ENCODE peak calls at places on chromosome 15, in eight cellular contexts. S is activated CD4-positive, alpha-beta T cell treated with anti-CD3 and anti-CD28 coated beads, Interleukin-2, amount 50 U/mL, for 24 hours; Z is small intestine; D is NAMALWA; W is NCI-H2107; B is effector memory CD8-positive, alpha-beta T cell; F is NCI-H510A treated with DMSO at 0.1 percent for 48 hours; L is NCI-H1092 treated with DMSO at 0.1 percent for 48 hours. C is an unnamed sample.
A peak's percentile ranks its signal among the peaks of the same experiment; 100 is the strongest.

GRCh38 chr15:85623648-85624047 is 171.1 kb downstream of the KLHL25 start:
- DNase-seq in D (no peak), Z (no peak), B (no peak), L (no peak), W (no peak), S (no peak), F (no peak), C (no peak)

GRCh38 chr15:53962646-53963561 is 15.3 kb upstream of the UNC13C start:
- DNase-seq in S (no peak), D (peak; percentile 53), Z (peak; percentile 24), W (no peak), L (peak; percentile 24), B (no peak), F (peak; percentile 24), C (no peak)

GRCh38 chr15:85555875-85556617 is 175.6 kb downstream of the AKAP13 start:
- DNase-seq in F (no peak), Z (no peak), L (no peak), S (no peak), B (no peak), D (no peak), W (no peak), C (no peak)

GRCh38 chr15:63974036-63974435 is 72.2 kb downstream of the DAPK2 start:
- DNase-seq in F (no peak), Z (no peak), D (no peak), B (no peak), S (no peak), W (no peak), L (no peak), C (no peak)

GRCh38 chr15:89494006-89494405 is 2.4 kb downstream of the RHCG start:
- DNase-seq in S (no peak), D (no peak), B (no peak), F (no peak), W (no peak), Z (no peak), L (no peak), C (no peak)

GRCh38 chr15:62404194-62404985 is 239.3 kb upstream of the C2CD4B start:
- DNase-seq in S (no peak), L (peak; percentile 0), F (peak; percentile 13), Z (no peak), D (no peak), W (no peak), B (no peak), C (peak; percentile 69)

GRCh38 chr15:79981861-79982455 is 11.0 kb upstream of the BCL2A1 start:
- DNase-seq in W (no peak), Z (no peak), B (no peak), D (no peak), F (no peak), L (no peak), S (no peak), C (no peak)

GRCh38 chr15:96334705-96335428 is 4.4 kb downstream of the NR2F2 start:
- DNase-seq in W (no peak), Z (no peak), B (no peak), S (no peak), F (no peak), D (no peak), L (no peak), C (no peak)

GRCh38 chr15:40847225-40847961 is 3.5 kb downstream of the SPINT1 start:
- DNase-seq in W (peak; percentile 11), D (peak; percentile 69), F (peak; percentile 81), L (no peak), S (no peak), B (no peak), Z (peak; percentile 100), C (no peak)

GRCh38 chr15:72139667-72140066 is 21.5 kb downstream of the SENP8 start:
- DNase-seq in S (no peak), L (no peak), B (no peak), W (no peak), D (no peak), Z (no peak), F (no peak), C (no peak)

GRCh38 chr15:49135893-49136292 is 19.5 kb downstream of the COPS2 start:
- DNase-seq in L (no peak), D (no peak), F (no peak), S (no peak), B (no peak), Z (no peak), W (no peak), C (no peak)

GRCh38 chr15:80367094-80367493 is 37.1 kb upstream of the ARNT2 start:
- DNase-seq in F (no peak), Z (no peak), D (peak; percentile 73), W (no peak), B (no peak), L (no peak), S (no peak), C (no peak)

GRCh38 chr15:63089260-63090043 is 32.2 kb upstream of the LACTB start:
- DNase-seq in F (peak; percentile 38), S (no peak), Z (no peak), B (no peak), L (no peak), W (no peak), D (no peak), C (no peak)

GRCh38 chr15:84953136-84953535 is 28.5 kb upstream of the PDE8A start:
- DNase-seq in S (no peak), D (no peak), W (no peak), F (no peak), Z (no peak), B (no peak), L (no peak), C (no peak)

GRCh38 chr15:67501177-67501835 is 19.6 kb upstream of the C15orf61 start:
- DNase-seq in S (no peak), D (peak; percentile 43), B (no peak), L (peak; percentile 42), Z (peak; percentile 44), W (no peak), F (peak; percentile 13), C (no peak)

GRCh38 chr15:33955945-33956344 is 12.4 kb upstream of the CHRM5 start:
- DNase-seq in F (peak; percentile 75), L (peak; percentile 48), W (no peak), S (no peak), B (no peak), Z (peak; percentile 14), D (no peak), C (no peak)

GRCh38 chr15:39106913-39107312 is 474.0 kb upstream of the THBS1 start:
- DNase-seq in B (no peak), L (no peak), F (no peak), Z (no peak), S (no peak), W (no peak), D (no peak), C (no peak)

GRCh38 chr15:101288905-101289513 is 6.0 kb downstream of the SNRPA1 start:
- DNase-seq in B (peak; percentile 45), S (no peak), L (peak; percentile 2), F (peak; percentile 16), W (peak; percentile 14), Z (peak; percentile 53), D (peak; percentile 82), C (no peak)

GRCh38 chr15:51576911-51577500 is 45.6 kb downstream of the DMXL2 start:
- DNase-seq in B (no peak), S (no peak), F (no peak), Z (peak; percentile 15), W (no peak), D (no peak), L (no peak), C (no peak)

GRCh38 chr15:93087825-93088199 is 1.2 kb downstream of the RGMA start:
- DNase-seq in D (peak; percentile 71), F (peak; percentile 70), L (peak; percentile 61), W (peak; percentile 40), S (peak; percentile 46), Z (peak; percentile 52), B (peak; percentile 73), C (peak; percentile 59)

GRCh38 chr15:69497634-69498033 is 45.0 kb downstream of the RPLP1 start:
- DNase-seq in B (no peak), W (no peak), Z (no peak), S (no peak), F (no peak), D (no peak), L (no peak), C (no peak)

GRCh38 chr15:85333132-85333831 is 47.1 kb upstream of the AKAP13 start:
- DNase-seq in B (no peak), D (no peak), S (no peak), F (no peak), Z (no peak), L (no peak), W (no peak), C (no peak)

GRCh38 chr15:40029979-40030893 is 8.7 kb downstream of the SRP14 start:
- DNase-seq in Z (peak; percentile 42), S (no peak), L (no peak), D (peak; percentile 34), W (no peak), B (no peak), F (peak; percentile 26), C (no peak)

GRCh38 chr15:85746641-85747040 is 48.1 kb downstream of the KLHL25 start:
- DNase-seq in S (no peak), L (no peak), B (no peak), F (no peak), Z (no peak), W (no peak), D (no peak), C (no peak)

GRCh38 chr15:72319360-72319984 is 485 bp downstream of the CELF6 start:
- DNase-seq in W (no peak), B (peak; percentile 33), D (no peak), L (no peak), Z (peak; percentile 47), F (peak; percentile 37), S (no peak), C (no peak)

GRCh38 chr15:57003418-57003817 is 85.0 kb downstream of the TCF12 start:
- DNase-seq in L (no peak), B (no peak), S (no peak), D (no peak), F (no peak), W (no peak), Z (no peak), C (no peak)

GRCh38 chr15:31435891-31436628 is 109.4 kb downstream of the KLF13 start:
- DNase-seq in B (no peak), S (no peak), W (no peak), L (no peak), D (peak; percentile 23), Z (peak; percentile 42), F (no peak), C (no peak)

GRCh38 chr15:96333194-96334016 is 2.9 kb downstream of the NR2F2 start:
- DNase-seq in Z (peak; percentile 45), S (no peak), B (no peak), D (no peak), F (peak; percentile 9), W (no peak), L (peak; percentile 33), C (no peak)